ENCODE peak calls at places on chromosomes 2 and 18, in seven cellular contexts. E, Y, C, N, A, H and T are unnamed samples.
A peak's percentile ranks its signal among the peaks of the same experiment; 100 is the strongest.

GRCh38 chr2:6780765-6781274 is 84.9 kb downstream of the CMPK2 start:
- DNase-seq in E (no peak), Y (no peak), C (no peak), N (peak; percentile 76), A (peak; percentile 12), H (no peak), T (no peak)

GRCh38 chr2:128765822-128766221 is 447.2 kb upstream of the HS6ST1 start:
- DNase-seq in E (no peak), Y (no peak), C (no peak), N (no peak), A (no peak), H (peak; percentile 29), T (no peak)

GRCh38 chr18:44229693-44230108 is 451.0 kb upstream of the SETBP1 start:
- DNase-seq in E (no peak), Y (no peak), C (no peak), N (peak; percentile 1), A (no peak), H (no peak), T (no peak)

GRCh38 chr2:2577366-2577765 is 246.3 kb upstream of the MYT1L start:
- DNase-seq in E (no peak), Y (no peak), C (no peak), N (peak; percentile 47), A (no peak), H (peak; percentile 38), T (no peak)

GRCh38 chr18:35778850-35779634 is 193.4 kb upstream of the RMP24 start:
- DNase-seq in E (no peak), Y (no peak), C (no peak), N (peak; percentile 53), A (no peak), H (no peak), T (no peak)

GRCh38 chr2:44126106-44126797 is 42.4 kb upstream of the PPM1B start:
- DNase-seq in E (no peak), Y (no peak), C (no peak), N (no peak), A (no peak), H (no peak), T (no peak)

GRCh38 chr18:56083097-56083865 is 495.3 kb upstream of the TCF4 start:
- DNase-seq in E (no peak), Y (no peak), C (no peak), N (peak; percentile 30), A (no peak), H (no peak), T (no peak)

GRCh38 chr2:219020604-219021365 is 20.5 kb downstream of the CFAP65 start:
- DNase-seq in E (no peak), Y (no peak), C (no peak), N (peak; percentile 57), A (no peak), H (no peak), T (peak; percentile 24)

GRCh38 chr2:216916956-216917650 is 57.2 kb upstream of the TNP1 start:
- DNase-seq in E (no peak), Y (no peak), C (no peak), N (no peak), A (no peak), H (no peak), T (no peak)

GRCh38 chr2:99152181-99152580 is 2.6 kb downstream of the TSGA10 start:
- DNase-seq in E (no peak), Y (no peak), C (no peak), N (no peak), A (no peak), H (no peak), T (no peak)

GRCh38 chr2:240519396-240520142 is 38.2 kb downstream of the ANKMY1 start:
- DNase-seq in E (no peak), Y (no peak), C (no peak), N (no peak), A (no peak), H (no peak), T (no peak)

GRCh38 chr2:186884585-186884984 is 35.6 kb upstream of the ZSWIM2 start:
- DNase-seq in E (no peak), Y (no peak), C (no peak), N (peak; percentile 15), A (no peak), H (no peak), T (no peak)

GRCh38 chr2:128819092-128819491 is 500.4 kb upstream of the HS6ST1 start:
- DNase-seq in E (no peak), Y (no peak), C (no peak), N (no peak), A (no peak), H (no peak), T (no peak)

GRCh38 chr2:86631846-86632485 is 8.3 kb upstream of the RNF103 start:
- DNase-seq in E (no peak), Y (peak; percentile 55), C (no peak), N (no peak), A (no peak), H (no peak), T (no peak)

GRCh38 chr2:181602017-181602416 is 54.9 kb downstream of the CERKL start:
- DNase-seq in E (no peak), Y (no peak), C (no peak), N (no peak), A (no peak), H (no peak), T (no peak)

GRCh38 chr2:36322108-36322507 is 33.5 kb upstream of the CRIM1 start:
- DNase-seq in E (peak; percentile 19), Y (peak; percentile 40), C (no peak), N (no peak), A (no peak), H (no peak), T (peak; percentile 68)

GRCh38 chr2:84846732-84847131 is 34.2 kb downstream of the TRABD2A start:
- DNase-seq in E (no peak), Y (no peak), C (no peak), N (no peak), A (no peak), H (no peak), T (no peak)

GRCh38 chr2:94956797-94957391 is 68.6 kb upstream of the MAL start:
- DNase-seq in E (peak; percentile 13), Y (peak; percentile 13), C (peak; percentile 64), N (peak; percentile 52), A (no peak), H (peak; percentile 60), T (peak; percentile 27)

GRCh38 chr2:120398051-120398960 is 52.4 kb downstream of the INHBB start:
- DNase-seq in E (no peak), Y (no peak), C (no peak), N (no peak), A (no peak), H (no peak), T (peak; percentile 94)

DNA sequence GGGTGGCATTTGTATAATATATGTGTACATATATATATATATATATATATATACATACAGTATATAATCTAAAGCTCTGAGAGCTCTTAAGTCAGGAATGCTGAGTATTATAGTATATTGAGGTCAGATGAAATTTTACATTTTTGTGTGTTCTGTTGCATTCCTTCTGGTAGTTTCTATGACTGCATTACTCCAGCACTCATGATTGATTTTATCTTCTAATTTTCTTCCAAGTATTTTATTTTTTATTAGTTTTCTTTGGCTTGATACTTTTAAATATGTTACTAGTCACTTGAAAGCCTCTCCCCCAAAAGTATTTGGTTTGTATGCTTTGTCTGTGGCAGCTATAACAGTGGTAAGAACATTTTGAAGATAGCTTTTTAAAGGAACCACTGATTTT is 25.0 kb downstream of the METTL21A start:
- DNase-seq in E (no peak), Y (no peak), C (no peak), N (no peak), A (no peak), H (no peak), T (no peak)
- TF ChIP-seq JUND in E (no peak), Y (no peak), C (no peak), N (no peak), A (no peak), H (no peak), T (no peak)

DNA sequence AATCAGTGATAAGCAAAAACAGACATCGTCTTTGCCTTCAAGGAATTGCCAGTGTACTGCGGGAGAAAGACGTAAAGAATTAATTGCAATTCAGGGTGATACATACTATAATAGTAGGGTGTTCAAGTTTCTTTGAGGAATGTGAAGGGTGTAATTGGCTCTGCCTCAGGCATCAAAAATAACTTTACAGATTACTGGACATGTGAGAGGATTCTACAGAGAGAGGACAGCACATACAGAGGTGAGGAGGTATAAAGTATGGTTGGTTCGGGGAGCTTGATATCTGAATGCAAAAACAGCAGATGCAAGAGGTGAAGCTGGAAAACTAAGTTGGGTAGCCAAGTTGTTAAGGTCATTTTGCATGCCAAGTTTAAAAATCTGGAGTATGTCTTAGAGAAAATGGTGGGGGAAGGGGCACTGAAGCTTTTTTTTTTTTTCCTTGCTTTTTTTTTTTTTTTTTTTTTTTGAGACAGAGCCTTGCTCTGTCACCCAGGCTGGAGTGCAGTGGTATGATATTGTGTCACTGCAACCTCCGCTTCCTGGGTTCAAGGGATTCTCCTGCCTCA is 227.5 kb upstream of the FOSL2 start:
- DNase-seq in E (no peak), Y (no peak), C (no peak), N (no peak), A (no peak), H (no peak), T (no peak)
- TF ChIP-seq JUND in E (no peak), Y (no peak), C (no peak), N (no peak), A (no peak), H (no peak), T (no peak)

DNA sequence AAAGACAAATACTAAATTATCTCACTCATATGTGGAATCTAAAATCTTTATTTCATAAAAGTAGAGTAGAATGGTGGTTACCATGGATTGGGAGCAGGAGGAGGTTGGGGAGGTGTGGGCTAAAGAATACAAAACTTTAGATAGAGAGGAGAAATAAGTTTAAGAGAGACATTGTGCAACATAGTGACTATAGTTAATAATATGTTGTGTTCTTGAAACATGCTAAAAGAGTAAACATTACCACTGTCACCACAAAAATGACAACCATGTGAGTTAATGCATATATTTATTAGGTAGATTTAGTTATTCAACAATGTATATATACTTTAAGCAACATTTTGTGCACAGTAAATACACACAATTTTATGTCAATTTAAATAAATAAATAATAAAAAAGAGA is 128.5 kb upstream of the COL3A1 start:
- DNase-seq in E (no peak), Y (no peak), C (no peak), N (no peak), A (no peak), H (no peak), T (no peak)
- TF ChIP-seq JUND in E (no peak), Y (no peak), C (no peak), N (no peak), A (no peak), H (no peak), T (no peak)

DNA sequence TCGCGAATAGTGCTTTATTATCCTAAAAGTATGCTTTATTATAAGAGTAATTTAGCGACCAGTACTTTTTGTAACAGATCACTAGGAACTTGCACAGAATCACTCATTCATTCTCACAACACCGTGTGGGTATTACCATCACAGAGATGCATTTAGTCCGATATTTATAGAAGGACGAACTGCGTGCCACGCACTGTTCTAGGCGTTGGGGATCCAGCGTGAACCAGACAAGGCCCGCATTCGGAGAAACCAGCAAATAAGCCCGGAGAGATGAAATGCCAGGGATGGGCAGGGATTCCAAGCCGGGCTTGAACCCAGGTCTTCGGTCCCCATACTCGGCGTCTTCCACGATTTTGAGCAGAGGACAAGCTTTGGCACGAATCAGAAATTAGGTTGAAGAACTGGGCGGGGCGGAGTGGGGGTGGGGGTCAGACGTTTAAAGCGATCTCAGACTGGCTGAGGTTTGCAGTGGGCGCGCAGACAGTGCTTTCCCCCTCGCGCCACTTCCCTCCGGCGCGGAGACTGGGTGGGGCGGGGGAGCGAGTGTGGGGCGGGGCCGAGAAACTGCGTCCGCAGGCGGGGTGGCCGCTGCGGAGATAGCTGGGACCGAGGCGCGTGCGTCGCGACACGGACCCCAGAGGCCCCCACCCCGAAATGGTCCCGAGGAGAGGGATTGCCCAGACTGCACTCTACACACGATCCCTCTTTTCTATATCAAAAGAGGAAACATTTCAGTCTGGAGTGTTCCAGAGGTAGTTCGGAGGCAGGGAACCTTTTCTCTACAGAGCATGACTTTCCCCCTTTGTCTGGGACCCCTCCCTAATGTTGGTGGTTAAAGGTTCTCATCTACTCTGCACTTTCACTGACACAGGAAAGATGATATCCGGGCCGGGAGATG is 1.1 kb upstream of the CXCR4 start:
- DNase-seq in E (no peak), Y (no peak), C (peak; percentile 51), N (peak; percentile 85), A (no peak), H (peak; percentile 64), T (no peak)
- TF ChIP-seq JUND in E (no peak), Y (no peak), C (no peak), N (no peak), A (no peak), H (no peak), T (no peak)